ENCODE peak calls at places on chromosomes 11 and 22, in nine cellular contexts. O is hepatocyte, K is kidney epithelial cell, Z is sigmoid colon, I is upper lobe of right lung, A is dorsolateral prefrontal cortex, U is WTC11, L is testis, R is mesothelial cell of epicardium. B is an unnamed sample.

GRCh38 chr11:128052912-128053641 is 534.3 kb downstream of the ETS1 start:
- DNase-seq in L (no peak), I (no peak), O (no peak), A (no peak), U (no peak), R (no peak), K (peak), Z (no peak), B (peak)

GRCh38 chr11:126029805-126030204 is 32.9 kb downstream of the CDON start:
- DNase-seq in I (no peak), L (no peak), A (no peak), K (no peak), R (no peak), O (peak), Z (no peak), U (no peak), B (no peak)

GRCh38 chr11:120120805-120121335 is 17.0 kb downstream of the TRIM29 start:
- DNase-seq in L (no peak), Z (no peak), K (no peak), A (no peak), I (no peak), U (no peak), R (no peak), O (no peak), B (no peak)

GRCh38 chr11:115047631-115048030 is 369.3 kb downstream of the NXPE2 start:
- DNase-seq in I (no peak), Z (no peak), O (no peak), A (no peak), R (no peak), L (no peak), K (no peak), U (no peak), B (no peak)

GRCh38 chr22:23161029-23161428 is 15.8 kb downstream of the RAB36 start:
- DNase-seq in O (no peak), K (no peak), A (no peak), L (no peak), Z (no peak), R (no peak), U (no peak), I (no peak), B (no peak)

GRCh38 chr22:22465782-22466181 is 42.8 kb downstream of the ZNF280B start:
- DNase-seq in Z (no peak), A (no peak), K (no peak), O (no peak), R (no peak), U (no peak), I (no peak), L (no peak), B (no peak)

GRCh38 chr11:103898065-103898464 is 138.4 kb upstream of the DDI1 start:
- DNase-seq in L (no peak), K (no peak), U (no peak), A (no peak), Z (no peak), I (no peak), O (no peak), R (no peak), B (no peak)

GRCh38 chr11:117521974-117522373 is 194.3 kb downstream of the CEP164 start:
- DNase-seq in R (no peak), L (no peak), U (no peak), A (no peak), O (no peak), I (no peak), Z (no peak), K (no peak), B (no peak)

GRCh38 chr22:32542332-32543019 is 67.9 kb downstream of the FBXO7 start:
- DNase-seq in Z (peak), R (no peak), O (no peak), L (peak), K (no peak), U (no peak), A (no peak), I (peak), B (no peak)

GRCh38 chr11:22203281-22203680 is 10.4 kb downstream of the ANO5 start:
- DNase-seq in O (no peak), U (no peak), R (no peak), K (no peak), L (no peak), Z (no peak), A (no peak), I (no peak), B (no peak)

GRCh38 chr11:66800720-66801428 is 42.4 kb upstream of the RCE1 start:
- DNase-seq in L (no peak), I (no peak), O (no peak), A (no peak), R (no peak), U (no peak), Z (no peak), K (no peak), B (no peak)

GRCh38 chr11:76379811-76380160 is 1.1 kb downstream of the THAP12 start:
- DNase-seq in O (no peak), R (no peak), Z (no peak), I (no peak), K (no peak), L (no peak), A (no peak), U (no peak), B (no peak)

GRCh38 chr11:1487091-1487850 is 692 bp upstream of the MOB2 start:
- DNase-seq in A (no peak), I (peak), O (no peak), U (no peak), L (no peak), R (no peak), K (no peak), Z (peak), B (no peak)

GRCh38 chr22:28773461-28773867 is 969 bp downstream of the CCDC117 start:
- DNase-seq in O (no peak), L (no peak), R (no peak), U (no peak), A (no peak), Z (no peak), K (no peak), I (no peak), B (peak)

GRCh38 chr11:47394322-47395224 is 13.8 kb upstream of the SLC39A13 start:
- DNase-seq in U (no peak), Z (peak), R (no peak), O (no peak), L (no peak), K (no peak), I (peak), A (no peak), B (peak)

GRCh38 chr22:37069719-37070118 is 18.2 kb downstream of the KCTD17 start:
- DNase-seq in O (no peak), U (no peak), K (no peak), I (no peak), Z (no peak), A (no peak), R (no peak), L (no peak), B (no peak)

GRCh38 chr11:120180571-120181445 is 30.0 kb upstream of the OAF start:
- DNase-seq in K (peak), O (peak), I (peak), R (peak), L (peak), Z (peak), U (no peak), A (no peak), B (no peak)

GRCh38 chr11:122807731-122808485 is 30.4 kb upstream of the CRTAM start:
- DNase-seq in K (no peak), U (no peak), O (no peak), I (no peak), A (no peak), R (no peak), Z (no peak), L (no peak), B (no peak)

GRCh38 chr22:46071451-46072029 is 78.8 kb upstream of the PPARA start:
- DNase-seq in L (peak), R (peak), Z (peak), O (peak), U (peak), A (peak), K (peak), I (peak), B (peak)

GRCh38 chr11:62223095-62223494 is 14.6 kb downstream of the SCGB2A1 start:
- DNase-seq in Z (no peak), L (no peak), A (no peak), I (no peak), O (no peak), K (no peak), U (no peak), R (no peak), B (peak)

GRCh38 chr22:49856766-49857618 is 3.3 kb downstream of the ZBED4 start:
- DNase-seq in R (no peak), I (no peak), O (no peak), L (no peak), Z (no peak), K (no peak), U (no peak), A (no peak), B (no peak)

GRCh38 chr11:19246816-19247215 is 6.1 kb upstream of the E2F8 start:
- DNase-seq in A (no peak), R (no peak), Z (no peak), I (no peak), O (no peak), U (no peak), L (no peak), K (no peak), B (no peak)

GRCh38 chr11:1195690-1196515 is 27.0 kb upstream of the MUC5B start:
- DNase-seq in U (peak), Z (peak), L (no peak), O (no peak), I (peak), K (no peak), R (peak), A (no peak), B (no peak)

GRCh38 chr11:61467609-61468401 is 37.9 kb downstream of the SDHAF2 start:
- DNase-seq in L (no peak), O (no peak), K (no peak), R (no peak), U (no peak), I (no peak), Z (no peak), A (no peak), B (no peak)

GRCh38 chr22:30204742-30205111 is 41.8 kb downstream of the LIF start:
- DNase-seq in O (peak), K (no peak), A (peak), Z (no peak), I (no peak), U (no peak), L (peak), R (no peak), B (peak)

GRCh38 chr11:93567406-93567819 is 24.2 kb upstream of the SMCO4 start:
- DNase-seq in O (no peak), R (no peak), U (no peak), L (peak), K (no peak), Z (peak), A (no peak), I (no peak), B (peak)

GRCh38 chr11:72568861-72569260 is 105.4 kb downstream of the PDE2A start:
- DNase-seq in U (no peak), L (no peak), O (no peak), A (no peak), R (no peak), K (no peak), Z (no peak), I (peak), B (no peak)

GRCh38 chr11:120546312-120547205 is 35.0 kb downstream of the GRIK4 start:
- DNase-seq in I (no peak), R (no peak), U (peak), O (peak), K (peak), L (no peak), A (no peak), Z (no peak), B (peak)

GRCh38 chr11:118449316-118449918 is 13.1 kb downstream of the KMT2A start:
- DNase-seq in O (no peak), L (no peak), R (no peak), K (no peak), Z (no peak), I (no peak), A (no peak), U (no peak), B (no peak)

GRCh38 chr11:8715501-8715900 is 32.9 kb downstream of the RPL27A start:
- DNase-seq in U (no peak), I (peak), L (no peak), O (no peak), A (no peak), R (no peak), K (no peak), Z (no peak), B (no peak)

GRCh38 chr22:24141586-24141985 is 39.7 kb upstream of the SUSD2 start:
- DNase-seq in I (no peak), A (no peak), L (no peak), U (no peak), R (no peak), K (no peak), Z (no peak), O (no peak), B (peak)

GRCh38 chr11:72673943-72674828 is at the start of gene PDE2A:
- DNase-seq in O (no peak), K (no peak), A (no peak), L (no peak), I (no peak), R (no peak), Z (no peak), U (no peak), B (no peak)

GRCh38 chr22:40485813-40486610 is 115.6 kb downstream of the SGSM3 start:
- DNase-seq in I (no peak), Z (no peak), A (no peak), U (no peak), R (no peak), O (no peak), L (no peak), K (no peak), B (peak)

GRCh38 chr11:83649468-83649915 is 363.3 kb upstream of the CCDC90B start:
- DNase-seq in L (no peak), A (no peak), I (no peak), K (no peak), U (no peak), R (no peak), Z (no peak), O (peak), B (no peak)

GRCh38 chr11:35549787-35550186 is 24.4 kb upstream of the PAMR1 start:
- DNase-seq in A (no peak), Z (no peak), K (peak), I (no peak), R (no peak), O (peak), U (no peak), L (no peak), B (peak)

GRCh38 chr22:50319503-50319951 is 7.3 kb downstream of the DENND6B start:
- DNase-seq in K (no peak), L (no peak), Z (no peak), O (no peak), R (no peak), A (no peak), U (no peak), I (peak), B (no peak)

GRCh38 chr22:44325718-44326548 is 13.2 kb upstream of the SHISAL1 start:
- DNase-seq in U (no peak), Z (no peak), A (no peak), R (no peak), I (no peak), O (no peak), L (no peak), K (no peak), B (no peak)
- TF ChIP-seq CTCF in U (no peak), Z (no peak), A (peak), R (no peak), I (peak), O (peak), L (peak), K (peak), B (peak)

GRCh38 chr11:124779568-124779967 is 17.5 kb upstream of the ESAM start:
- DNase-seq in Z (no peak), U (no peak), R (no peak), O (no peak), L (no peak), A (no peak), K (no peak), I (no peak), B (no peak)

GRCh38 chr11:124784051-124784450 is 16.2 kb downstream of the MSANTD2 start:
- DNase-seq in Z (no peak), L (no peak), I (no peak), K (no peak), U (no peak), A (no peak), O (no peak), R (no peak), B (no peak)

GRCh38 chr11:124783002-124783401 is 17.2 kb downstream of the MSANTD2 start:
- DNase-seq in A (no peak), I (no peak), Z (no peak), U (no peak), R (no peak), L (no peak), K (no peak), O (no peak), B (no peak)

GRCh38 chr11:124776865-124777645 is 15.0 kb upstream of the ESAM start:
- DNase-seq in R (no peak), K (no peak), U (no peak), I (no peak), Z (no peak), L (no peak), A (no peak), O (no peak), B (no peak)

DNA sequence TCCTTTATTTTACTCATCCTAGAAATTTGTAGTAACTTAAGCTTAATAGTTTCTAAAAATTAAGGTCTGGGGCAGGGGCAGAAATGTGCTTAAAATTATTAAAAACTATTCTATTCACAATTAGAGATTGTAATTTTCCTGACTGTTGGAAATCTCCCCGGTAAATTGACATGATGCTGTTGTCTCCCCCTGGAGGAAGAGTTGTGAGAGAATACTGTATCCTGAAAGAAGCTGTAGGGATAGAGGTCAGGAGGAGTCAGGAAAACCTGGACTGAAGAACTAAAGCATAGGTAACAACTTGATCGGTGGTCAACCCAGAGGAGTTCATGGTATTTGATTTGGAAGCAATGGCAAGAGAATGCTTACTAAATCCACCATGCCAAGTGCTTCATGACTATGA is 16.2 kb upstream of the ESAM start:
- DNase-seq in I (no peak), R (no peak), K (no peak), L (no peak), Z (no peak), A (no peak), U (no peak), O (no peak), B (no peak)
- TF ChIP-seq CTCF in I (peak), R (no peak), K (peak), L (no peak), Z (no peak), A (no peak), U (no peak), O (no peak), B (no peak)

GRCh38 chr11:44564653-44565007 is 833 bp upstream of the CD82 start:
- DNase-seq in Z (peak), A (no peak), U (no peak), R (no peak), O (peak), I (peak), K (no peak), L (peak), B (peak)

GRCh38 chr11:44566952-44567875 is 1.8 kb downstream of the CD82 start:
- DNase-seq in R (no peak), L (no peak), O (no peak), I (no peak), K (no peak), A (no peak), Z (peak), U (no peak), B (no peak)

GRCh38 chr11:44565008-44565745 is at the start of gene CD82:
- DNase-seq in I (peak), R (peak), U (peak), O (peak), Z (peak), A (peak), L (peak), K (peak), B (peak)

GRCh38 chr11:44566559-44566949 is 1.1 kb downstream of the CD82 start:
- DNase-seq in O (no peak), U (no peak), I (no peak), A (no peak), R (no peak), K (no peak), L (no peak), Z (no peak), B (no peak)

GRCh38 chr11:44565746-44566558 is 489 bp downstream of the CD82 start:
- DNase-seq in U (no peak), I (no peak), R (no peak), O (no peak), L (no peak), A (no peak), K (no peak), Z (peak), B (peak)
- TF ChIP-seq CTCF in U (no peak), I (no peak), R (no peak), O (no peak), L (no peak), A (no peak), K (no peak), Z (no peak), B (no peak)

DNA sequence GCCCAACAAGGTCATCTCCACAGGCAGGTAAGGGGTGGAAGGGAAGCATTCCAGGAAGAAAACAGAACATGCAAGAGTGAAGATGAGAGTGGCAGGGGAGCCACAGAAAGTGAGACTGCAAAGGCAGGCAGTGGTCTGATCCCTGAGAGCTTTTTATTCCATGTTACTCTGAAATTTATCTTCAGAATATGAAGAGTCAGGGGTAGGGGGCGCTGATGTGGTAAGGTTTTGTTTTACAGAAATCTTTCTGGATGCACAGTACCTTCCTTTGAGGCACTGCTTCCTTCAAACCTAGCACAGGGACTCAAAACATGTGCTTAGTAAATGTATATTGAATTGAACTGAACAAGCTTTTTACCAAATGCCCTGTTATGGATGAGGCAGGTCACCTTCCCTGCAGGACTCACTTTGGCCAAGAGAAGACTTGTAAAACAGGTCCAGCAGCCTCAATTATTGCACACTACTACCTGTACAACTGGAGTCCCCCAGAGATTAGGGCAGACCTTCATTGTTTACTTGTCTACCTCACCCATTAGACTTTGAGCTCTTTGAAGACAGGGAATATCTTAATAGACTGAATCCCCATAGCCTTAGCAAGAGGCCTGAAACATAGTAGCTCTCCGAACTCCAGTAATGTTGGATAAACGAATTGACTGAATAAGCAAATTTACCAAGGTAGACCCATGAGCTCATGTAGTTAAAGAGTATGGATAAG is 2.2 kb downstream of the PAK1 start:
- DNase-seq in Z (no peak), K (no peak), L (peak), U (peak), A (no peak), I (no peak), O (peak), R (no peak), B (no peak)
- TF ChIP-seq CTCF in Z (no peak), K (peak), L (no peak), U (no peak), A (no peak), I (peak), O (peak), R (peak), B (no peak)

GRCh38 chr11:11621881-11622706 is at the start of gene GALNT18:
- DNase-seq in O (peak), I (peak), A (peak), Z (peak), R (peak), K (peak), U (peak), L (peak), B (peak)
- TF ChIP-seq CTCF in O (peak), I (peak), A (peak), Z (no peak), R (peak), K (peak), U (no peak), L (peak), B (peak)

GRCh38 chr11:32068134-32068533 is 22.7 kb upstream of the RCN1 start:
- DNase-seq in A (no peak), O (peak), I (no peak), L (no peak), U (no peak), K (no peak), Z (no peak), R (no peak), B (no peak)

GRCh38 chr11:32069361-32070058 is 21.4 kb upstream of the RCN1 start:
- DNase-seq in A (no peak), I (no peak), U (no peak), Z (no peak), L (no peak), K (no peak), R (no peak), O (no peak), B (no peak)

GRCh38 chr11:32072872-32073661 is 17.8 kb upstream of the RCN1 start:
- DNase-seq in A (no peak), I (no peak), K (no peak), O (no peak), U (peak), Z (no peak), L (no peak), R (no peak), B (no peak)

GRCh38 chr11:32070707-32071106 is 20.2 kb upstream of the RCN1 start:
- DNase-seq in R (no peak), L (no peak), O (no peak), K (no peak), I (no peak), A (no peak), U (no peak), Z (no peak), B (no peak)

GRCh38 chr11:32071811-32072210 is 19.1 kb upstream of the RCN1 start:
- DNase-seq in R (no peak), Z (no peak), A (no peak), I (no peak), L (peak), U (peak), O (peak), K (no peak), B (peak)
- TF ChIP-seq CTCF in R (no peak), Z (no peak), A (no peak), I (peak), L (peak), U (peak), O (peak), K (peak), B (peak)